ENCODE peak calls at places on chromosomes 11 and 22, in eight cellular contexts. One of them, this sample, is unnamed.

GRCh38 chr11:73372371-73372993 is 3.7 kb upstream of the RELT start:
- DNase-seq in GM12878: no peak
- DNase-seq in A549: peak; percentile 58
- DNase-seq in WTC11: peak; percentile 52
- DNase-seq in NB4: peak; percentile 61
- DNase-seq in endothelial cell of umbilical vein: peak; percentile 31
- DNase-seq in H1: no peak
- DNase-seq in K562: no peak
- DNase-seq in this sample: no peak

GRCh38 chr11:123800041-123800440 is 6.1 kb downstream of the OR6M1 start:
- DNase-seq in GM12878: no peak
- DNase-seq in A549: no peak
- DNase-seq in WTC11: no peak
- DNase-seq in NB4: peak; percentile 13
- DNase-seq in endothelial cell of umbilical vein: no peak
- DNase-seq in H1: no peak
- DNase-seq in K562: no peak
- DNase-seq in this sample: no peak

GRCh38 chr11:19978668-19979518 is 181.4 kb downstream of the DBX1 start:
- DNase-seq in GM12878: peak; percentile 40
- DNase-seq in A549: peak; percentile 57
- DNase-seq in WTC11: no peak
- DNase-seq in NB4: peak; percentile 7
- DNase-seq in endothelial cell of umbilical vein: peak; percentile 85
- DNase-seq in H1: no peak
- DNase-seq in K562: peak; percentile 27
- DNase-seq in this sample: no peak

GRCh38 chr22:35324067-35324466 is 24.4 kb downstream of the TOM1 start:
- DNase-seq in GM12878: no peak
- DNase-seq in A549: no peak
- DNase-seq in WTC11: no peak
- DNase-seq in NB4: no peak
- DNase-seq in endothelial cell of umbilical vein: no peak
- DNase-seq in H1: no peak
- DNase-seq in K562: no peak
- DNase-seq in this sample: no peak

GRCh38 chr11:2213384-2213842 is 41.8 kb upstream of the TH start:
- DNase-seq in GM12878: no peak
- DNase-seq in A549: no peak
- DNase-seq in WTC11: peak; percentile 22
- DNase-seq in NB4: no peak
- DNase-seq in endothelial cell of umbilical vein: no peak
- DNase-seq in H1: no peak
- DNase-seq in K562: no peak
- DNase-seq in this sample: peak; percentile 30

GRCh38 chr11:93849751-93850584 is 450 bp downstream of the VSTM5 start:
- DNase-seq in GM12878: no peak
- DNase-seq in A549: no peak
- DNase-seq in WTC11: peak; percentile 57
- DNase-seq in NB4: peak; percentile 21
- DNase-seq in endothelial cell of umbilical vein: peak; percentile 6
- DNase-seq in H1: no peak
- DNase-seq in K562: peak; percentile 48
- DNase-seq in this sample: peak; percentile 83

GRCh38 chr22:25067851-25068421 is 115.4 kb downstream of the KIAA1671 start:
- DNase-seq in GM12878: no peak
- DNase-seq in A549: no peak
- DNase-seq in WTC11: no peak
- DNase-seq in NB4: no peak
- DNase-seq in endothelial cell of umbilical vein: no peak
- DNase-seq in H1: no peak
- DNase-seq in K562: no peak
- DNase-seq in this sample: peak; percentile 86

GRCh38 chr11:18457435-18457834 is 1.8 kb downstream of the LDHAL6A start:
- DNase-seq in GM12878: no peak
- DNase-seq in A549: peak; percentile 10
- DNase-seq in WTC11: no peak
- DNase-seq in NB4: no peak
- DNase-seq in endothelial cell of umbilical vein: peak; percentile 72
- DNase-seq in H1: no peak
- DNase-seq in K562: peak; percentile 12
- DNase-seq in this sample: peak; percentile 20

GRCh38 chr11:121244861-121245260 is 47.7 kb upstream of the SC5D start:
- DNase-seq in GM12878: no peak
- DNase-seq in A549: no peak
- DNase-seq in WTC11: no peak
- DNase-seq in NB4: no peak
- DNase-seq in endothelial cell of umbilical vein: no peak
- DNase-seq in H1: no peak
- DNase-seq in K562: no peak
- DNase-seq in this sample: no peak

GRCh38 chr11:10990637-10991036 is 132.8 kb upstream of the ZBED5 start:
- DNase-seq in GM12878: no peak
- DNase-seq in A549: peak; percentile 31
- DNase-seq in WTC11: no peak
- DNase-seq in NB4: no peak
- DNase-seq in endothelial cell of umbilical vein: no peak
- DNase-seq in H1: no peak
- DNase-seq in K562: no peak
- DNase-seq in this sample: no peak

GRCh38 chr11:45484326-45484725 is 181.1 kb downstream of the CHST1 start:
- DNase-seq in GM12878: no peak
- DNase-seq in A549: no peak
- DNase-seq in WTC11: no peak
- DNase-seq in NB4: no peak
- DNase-seq in endothelial cell of umbilical vein: no peak
- DNase-seq in H1: no peak
- DNase-seq in K562: no peak
- DNase-seq in this sample: no peak

GRCh38 chr22:45317551-45318167 is 7.9 kb downstream of the FAM118A start:
- DNase-seq in GM12878: no peak
- DNase-seq in A549: no peak
- DNase-seq in WTC11: peak; percentile 41
- DNase-seq in NB4: peak; percentile 18
- DNase-seq in endothelial cell of umbilical vein: peak; percentile 91
- DNase-seq in H1: no peak
- DNase-seq in K562: no peak
- DNase-seq in this sample: peak; percentile 70

GRCh38 chr11:105609832-105610781 is at the start of gene GRIA4:
- DNase-seq in GM12878: no peak
- DNase-seq in A549: no peak
- DNase-seq in WTC11: peak; percentile 63
- DNase-seq in NB4: no peak
- DNase-seq in endothelial cell of umbilical vein: peak; percentile 29
- DNase-seq in H1: no peak
- DNase-seq in K562: no peak
- DNase-seq in this sample: peak; percentile 79

GRCh38 chr11:128464878-128465277 is 122.5 kb downstream of the ETS1 start:
- DNase-seq in GM12878: no peak
- DNase-seq in A549: no peak
- DNase-seq in WTC11: no peak
- DNase-seq in NB4: peak; percentile 60
- DNase-seq in endothelial cell of umbilical vein: no peak
- DNase-seq in H1: no peak
- DNase-seq in K562: no peak
- DNase-seq in this sample: no peak

GRCh38 chr11:82996966-82997606 is 74.6 kb downstream of the RAB30 start:
- DNase-seq in GM12878: peak; percentile 87
- DNase-seq in A549: no peak
- DNase-seq in WTC11: no peak
- DNase-seq in NB4: no peak
- DNase-seq in endothelial cell of umbilical vein: peak; percentile 39
- DNase-seq in H1: no peak
- DNase-seq in K562: no peak
- DNase-seq in this sample: no peak

GRCh38 chr22:22085702-22086500 is 103.3 kb upstream of the TOP3B start:
- DNase-seq in GM12878: no peak
- DNase-seq in A549: no peak
- DNase-seq in WTC11: no peak
- DNase-seq in NB4: peak; percentile 19
- DNase-seq in endothelial cell of umbilical vein: no peak
- DNase-seq in H1: no peak
- DNase-seq in K562: no peak
- DNase-seq in this sample: peak; percentile 44

GRCh38 chr11:86790073-86790727 is 10.1 kb upstream of the PRSS23 start:
- DNase-seq in GM12878: no peak
- DNase-seq in A549: no peak
- DNase-seq in WTC11: no peak
- DNase-seq in NB4: no peak
- DNase-seq in endothelial cell of umbilical vein: no peak
- DNase-seq in H1: no peak
- DNase-seq in K562: no peak
- DNase-seq in this sample: no peak

GRCh38 chr11:115222218-115222862 is 281.9 kb downstream of the CADM1 start:
- DNase-seq in GM12878: peak; percentile 96
- DNase-seq in A549: peak; percentile 54
- DNase-seq in WTC11: no peak
- DNase-seq in NB4: peak; percentile 56
- DNase-seq in endothelial cell of umbilical vein: peak; percentile 40
- DNase-seq in H1: no peak
- DNase-seq in K562: no peak
- DNase-seq in this sample: no peak

GRCh38 chr11:36354221-36355003 is 58.3 kb downstream of the PRR5L start:
- DNase-seq in GM12878: peak; percentile 42
- DNase-seq in A549: no peak
- DNase-seq in WTC11: no peak
- DNase-seq in NB4: no peak
- DNase-seq in endothelial cell of umbilical vein: no peak
- DNase-seq in H1: no peak
- DNase-seq in K562: no peak
- DNase-seq in this sample: no peak

DNA sequence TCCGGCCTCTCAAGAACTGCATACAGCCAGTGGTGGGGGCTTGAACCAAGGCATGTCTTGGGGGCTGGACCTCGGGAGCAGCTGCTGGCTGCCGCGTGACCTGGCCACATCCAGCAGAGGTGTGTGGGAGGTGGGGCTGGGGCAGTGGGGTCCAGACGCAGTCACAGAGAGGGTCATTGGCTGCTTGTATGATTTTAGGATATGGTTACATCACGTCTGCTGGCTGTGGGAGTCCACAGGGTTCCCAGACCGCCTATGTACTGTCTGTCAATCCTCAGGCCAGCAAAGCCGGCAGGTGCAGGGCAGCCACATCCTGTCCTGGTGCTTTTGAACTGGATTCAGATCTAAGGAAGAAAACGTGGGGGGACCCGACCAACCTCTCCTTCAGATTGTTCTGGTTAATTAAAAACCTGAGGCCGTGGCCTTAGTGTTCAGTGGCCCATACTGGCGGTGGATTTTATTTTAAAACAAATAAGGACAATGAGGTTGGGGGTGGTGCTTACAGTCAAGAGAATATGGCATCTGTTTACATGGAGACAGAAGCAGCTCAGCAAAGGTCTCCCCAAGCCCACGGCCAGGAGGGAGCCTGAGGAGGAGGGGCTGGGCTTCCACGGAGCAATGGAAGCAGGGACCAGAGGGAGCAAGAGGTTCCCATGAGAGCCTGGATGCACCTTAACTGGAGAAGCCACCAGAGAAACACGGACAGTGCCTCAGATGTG is 426.0 kb downstream of the TBC1D22A start:
- DNase-seq in GM12878: no peak
- DNase-seq in A549: no peak
- DNase-seq in WTC11: no peak
- DNase-seq in NB4: no peak
- DNase-seq in endothelial cell of umbilical vein: no peak
- DNase-seq in H1: no peak
- DNase-seq in K562: no peak
- DNase-seq in this sample: no peak
- TF ChIP-seq MAX in GM12878: no peak
- TF ChIP-seq MAX in A549: no peak
- TF ChIP-seq MAX in WTC11: no peak
- TF ChIP-seq MAX in NB4: no peak
- TF ChIP-seq MAX in endothelial cell of umbilical vein: no peak
- TF ChIP-seq MAX in H1: no peak
- TF ChIP-seq MAX in K562: no peak
- TF ChIP-seq MAX in this sample: no peak

GRCh38 chr11:119533462-119533861 is 110.5 kb upstream of the THY1 start:
- DNase-seq in GM12878: no peak
- DNase-seq in A549: no peak
- DNase-seq in WTC11: no peak
- DNase-seq in NB4: no peak
- DNase-seq in endothelial cell of umbilical vein: no peak
- DNase-seq in H1: no peak
- DNase-seq in K562: no peak
- DNase-seq in this sample: peak; percentile 36
- TF ChIP-seq MAX in GM12878: no peak
- TF ChIP-seq MAX in A549: no peak
- TF ChIP-seq MAX in WTC11: no peak
- TF ChIP-seq MAX in NB4: no peak
- TF ChIP-seq MAX in endothelial cell of umbilical vein: no peak
- TF ChIP-seq MAX in H1: no peak
- TF ChIP-seq MAX in K562: no peak
- TF ChIP-seq MAX in this sample: no peak

GRCh38 chr22:41197046-41197807 is 7.9 kb upstream of the L3MBTL2 start:
- DNase-seq in GM12878: no peak
- DNase-seq in A549: peak; percentile 68
- DNase-seq in WTC11: peak; percentile 86
- DNase-seq in NB4: peak; percentile 79
- DNase-seq in endothelial cell of umbilical vein: peak; percentile 75
- DNase-seq in H1: no peak
- DNase-seq in K562: peak; percentile 92
- DNase-seq in this sample: peak; percentile 92
- TF ChIP-seq MAX in GM12878: no peak
- TF ChIP-seq MAX in A549: no peak
- TF ChIP-seq MAX in WTC11: no peak
- TF ChIP-seq MAX in NB4: peak; percentile 65
- TF ChIP-seq MAX in endothelial cell of umbilical vein: peak; percentile 65
- TF ChIP-seq MAX in H1: peak; percentile 80
- TF ChIP-seq MAX in K562: peak; percentile 79
- TF ChIP-seq MAX in this sample: no peak

GRCh38 chr11:32315121-32315520 is 120.2 kb downstream of the WT1 start:
- DNase-seq in GM12878: no peak
- DNase-seq in A549: no peak
- DNase-seq in WTC11: no peak
- DNase-seq in NB4: no peak
- DNase-seq in endothelial cell of umbilical vein: no peak
- DNase-seq in H1: no peak
- DNase-seq in K562: no peak
- DNase-seq in this sample: no peak

GRCh38 chr11:32310218-32310601 is 125.1 kb downstream of the WT1 start:
- DNase-seq in GM12878: no peak
- DNase-seq in A549: no peak
- DNase-seq in WTC11: no peak
- DNase-seq in NB4: no peak
- DNase-seq in endothelial cell of umbilical vein: no peak
- DNase-seq in H1: no peak
- DNase-seq in K562: no peak
- DNase-seq in this sample: no peak

GRCh38 chr11:32311351-32312077 is 123.8 kb downstream of the WT1 start:
- DNase-seq in GM12878: no peak
- DNase-seq in A549: no peak
- DNase-seq in WTC11: no peak
- DNase-seq in NB4: no peak
- DNase-seq in endothelial cell of umbilical vein: no peak
- DNase-seq in H1: no peak
- DNase-seq in K562: no peak
- DNase-seq in this sample: no peak

GRCh38 chr11:32312206-32312817 is 123.0 kb downstream of the WT1 start:
- DNase-seq in GM12878: no peak
- DNase-seq in A549: peak; percentile 24
- DNase-seq in WTC11: no peak
- DNase-seq in NB4: no peak
- DNase-seq in endothelial cell of umbilical vein: peak; percentile 9
- DNase-seq in H1: no peak
- DNase-seq in K562: no peak
- DNase-seq in this sample: no peak

GRCh38 chr11:32312865-32313403 is 122.4 kb downstream of the WT1 start:
- DNase-seq in GM12878: no peak
- DNase-seq in A549: peak; percentile 79
- DNase-seq in WTC11: peak; percentile 39
- DNase-seq in NB4: peak; percentile 81
- DNase-seq in endothelial cell of umbilical vein: peak; percentile 51
- DNase-seq in H1: no peak
- DNase-seq in K562: peak; percentile 62
- DNase-seq in this sample: peak; percentile 51
- TF ChIP-seq MAX in GM12878: no peak
- TF ChIP-seq MAX in A549: peak; percentile 42
- TF ChIP-seq MAX in WTC11: no peak
- TF ChIP-seq MAX in NB4: no peak
- TF ChIP-seq MAX in endothelial cell of umbilical vein: no peak
- TF ChIP-seq MAX in H1: no peak
- TF ChIP-seq MAX in K562: no peak
- TF ChIP-seq MAX in this sample: no peak